ENCODE peak calls at places on chromosomes 3 and 15, in six cellular contexts. G, P, Y, I, T and F are unnamed samples.

GRCh38 chr3:175258763-175259162 is 399.6 kb downstream of the NAALADL2 start:
- DNase-seq in I (peak), G (no peak), Y (no peak), T (no peak), P (no peak), F (no peak)

GRCh38 chr15:43794269-43795037 is 2.3 kb downstream of the SERF2 start:
- DNase-seq in P (no peak), T (no peak), I (no peak), G (no peak), Y (no peak), F (no peak)

GRCh38 chr3:45976191-45977091 is 19.2 kb downstream of the FYCO1 start:
- DNase-seq in G (no peak), I (no peak), Y (no peak), P (no peak), T (no peak), F (no peak)

GRCh38 chr15:64875641-64876223 is 34.0 kb downstream of the PLEKHO2 start:
- DNase-seq in I (no peak), P (no peak), Y (no peak), G (no peak), T (no peak), F (no peak)

GRCh38 chr3:50162034-50162883 is 7.1 kb downstream of the SEMA3F start:
- DNase-seq in P (no peak), Y (no peak), T (no peak), G (no peak), I (no peak), F (no peak)

GRCh38 chr3:65811050-65811766 is 227.5 kb downstream of the MAGI1 start:
- DNase-seq in P (no peak), T (no peak), I (no peak), Y (no peak), G (no peak), F (no peak)

GRCh38 chr3:48125026-48125704 is 63.1 kb downstream of the CDC25A start:
- DNase-seq in Y (no peak), T (no peak), I (no peak), P (peak), G (no peak), F (no peak)

GRCh38 chr15:85558747-85559327 is 178.4 kb downstream of the AKAP13 start:
- DNase-seq in P (no peak), G (no peak), T (no peak), Y (no peak), I (no peak), F (no peak)

GRCh38 chr3:74122281-74122680 is 492.2 kb downstream of the CNTN3 start:
- DNase-seq in P (no peak), T (no peak), Y (no peak), I (no peak), G (no peak), F (no peak)
- TF ChIP-seq EP300 in P (no peak), T (no peak), Y (no peak), I (no peak), G (no peak), F (no peak)

DNA sequence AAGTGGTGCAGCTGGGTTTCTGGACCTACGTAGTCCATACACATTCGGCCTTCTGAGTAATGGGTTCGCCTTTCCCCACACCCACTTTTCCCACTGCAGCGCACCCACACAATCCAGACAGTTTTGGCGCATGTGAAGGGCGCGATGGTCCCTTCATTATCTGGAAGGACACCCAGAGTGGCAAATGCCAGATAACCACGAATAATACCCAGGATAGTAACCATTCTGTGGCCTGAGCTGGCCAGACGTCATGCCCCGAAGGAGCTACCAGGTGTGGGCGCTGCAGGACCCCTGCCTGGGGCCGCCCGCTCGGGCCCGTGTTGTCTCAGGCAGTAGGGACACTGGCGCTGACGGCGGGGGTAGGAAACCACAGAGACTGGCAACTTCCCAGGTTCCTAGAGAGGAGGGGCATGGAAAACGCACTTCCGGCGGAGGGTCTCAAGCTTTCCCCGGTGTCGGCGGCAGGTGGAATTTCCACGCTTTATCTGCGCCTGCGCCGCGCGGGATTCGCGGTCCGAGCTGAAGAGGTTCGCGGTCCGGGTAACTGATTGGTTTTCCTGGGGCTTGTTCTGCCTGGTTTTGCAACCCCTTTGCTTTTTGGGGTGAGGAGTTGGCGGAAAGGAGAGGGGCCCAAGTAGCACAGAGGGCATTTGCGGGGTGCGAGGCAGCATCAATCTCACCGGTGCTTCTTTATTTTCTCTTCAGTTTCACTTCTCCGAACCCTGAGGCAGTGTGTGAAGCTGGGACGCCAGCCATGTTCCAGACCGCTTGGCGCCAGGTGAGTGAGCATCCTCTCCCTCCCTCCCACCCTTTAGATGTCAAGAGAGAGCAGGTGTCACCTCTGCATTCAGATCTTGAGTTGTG is at the start of gene ZNF620:
- DNase-seq in T (peak), P (peak), Y (peak), I (peak), G (peak), F (peak)
- TF ChIP-seq POLR2A in T (peak), P (peak), Y (peak), I (no peak), G (peak), F (peak)

GRCh38 chr3:186506191-186506739 is 37.9 kb downstream of the CRYGS start:
- DNase-seq in Y (no peak), G (no peak), T (no peak), I (no peak), P (no peak), F (no peak)
- H3K4me3 ChIP-seq in Y (no peak), G (no peak), T (no peak), I (no peak), P (no peak), F (no peak)

GRCh38 chr15:47965297-47965696 is 155.5 kb upstream of the SLC24A5 start:
- DNase-seq in T (no peak), I (no peak), P (no peak), G (no peak), Y (no peak), F (no peak)

GRCh38 chr15:47964229-47964628 is 156.6 kb upstream of the SLC24A5 start:
- DNase-seq in G (no peak), I (no peak), Y (no peak), P (no peak), T (no peak), F (no peak)

GRCh38 chr15:47959617-47960398 is 161.0 kb upstream of the SLC24A5 start:
- DNase-seq in P (no peak), T (no peak), Y (no peak), I (no peak), G (no peak), F (no peak)

GRCh38 chr15:47963265-47963664 is 157.5 kb upstream of the SLC24A5 start:
- DNase-seq in G (no peak), T (no peak), P (no peak), I (no peak), Y (no peak), F (no peak)

DNA sequence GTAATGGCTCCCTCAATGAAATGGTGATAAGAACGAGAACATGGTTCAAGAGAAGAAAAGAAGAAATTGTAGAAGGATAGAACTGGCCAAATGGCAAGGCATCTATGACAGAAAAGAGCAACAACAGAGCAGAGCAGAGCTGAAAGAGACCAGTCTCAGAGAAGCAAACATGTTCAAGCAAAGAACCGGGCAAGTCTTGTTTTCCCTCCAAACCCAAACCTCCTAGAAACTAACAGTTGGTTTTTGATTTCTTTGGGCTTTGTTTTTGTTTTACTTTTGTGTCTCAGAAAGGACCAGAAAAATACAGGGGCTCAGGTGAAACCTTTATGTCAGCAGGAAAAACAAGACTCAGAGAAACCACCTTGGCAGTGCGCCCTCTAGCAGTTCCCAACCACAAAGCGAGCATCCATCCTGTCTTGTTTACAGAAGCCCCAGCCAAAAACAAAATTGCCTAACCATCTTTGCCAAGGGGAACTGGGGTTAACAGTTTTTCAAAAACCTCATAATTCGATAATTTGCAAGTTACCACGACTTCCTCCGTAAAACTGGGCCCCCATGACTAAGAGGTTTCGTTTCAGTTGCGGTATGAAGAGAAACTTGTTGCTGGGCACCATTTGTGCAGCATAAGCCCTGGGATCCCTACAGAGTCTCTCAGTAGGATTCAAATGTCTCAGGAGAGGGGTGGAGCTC is 159.2 kb upstream of the SLC24A5 start:
- DNase-seq in T (no peak), P (no peak), G (no peak), Y (no peak), I (no peak), F (no peak)
- TF ChIP-seq EP300 in T (no peak), P (no peak), G (no peak), Y (no peak), I (no peak), F (no peak)

DNA sequence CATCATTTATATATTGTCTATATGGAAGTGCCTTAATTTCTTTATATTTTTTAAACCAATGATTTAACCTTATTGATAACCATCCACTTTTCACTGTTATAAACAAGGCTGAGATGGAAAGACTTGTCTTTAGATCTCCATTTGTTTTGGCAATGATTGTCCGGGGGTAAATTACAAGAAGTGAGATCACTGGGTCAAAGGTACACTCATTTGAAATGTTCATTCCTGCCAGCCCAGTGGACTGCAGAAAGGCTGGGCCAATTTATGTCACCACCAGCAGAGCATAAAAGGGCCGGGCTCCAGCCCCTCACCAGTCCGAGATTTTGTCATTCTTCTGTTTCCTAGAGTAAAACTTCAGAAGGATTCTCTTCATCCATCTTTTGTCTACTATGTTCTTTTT is 93.6 kb upstream of the NEO1 start:
- DNase-seq in G (no peak), I (no peak), Y (no peak), T (no peak), P (no peak), F (no peak)
- TF ChIP-seq POLR2A in G (no peak), I (no peak), Y (no peak), T (no peak), P (no peak), F (no peak)

GRCh38 chr3:185149591-185149990 is 3.3 kb downstream of the C3orf70 start:
- DNase-seq in G (no peak), P (no peak), Y (no peak), T (no peak), I (no peak), F (no peak)

GRCh38 chr3:185150561-185150960 is 2.3 kb downstream of the C3orf70 start:
- DNase-seq in Y (no peak), I (no peak), G (no peak), P (no peak), T (no peak), F (no peak)

GRCh38 chr3:185151959-185152432 is 864 bp downstream of the C3orf70 start:
- DNase-seq in I (no peak), G (no peak), Y (no peak), P (peak), T (peak), F (no peak)

GRCh38 chr3:185152433-185153169 is at the start of gene C3orf70:
- DNase-seq in T (peak), G (peak), Y (peak), P (peak), I (peak), F (peak)

DNA sequence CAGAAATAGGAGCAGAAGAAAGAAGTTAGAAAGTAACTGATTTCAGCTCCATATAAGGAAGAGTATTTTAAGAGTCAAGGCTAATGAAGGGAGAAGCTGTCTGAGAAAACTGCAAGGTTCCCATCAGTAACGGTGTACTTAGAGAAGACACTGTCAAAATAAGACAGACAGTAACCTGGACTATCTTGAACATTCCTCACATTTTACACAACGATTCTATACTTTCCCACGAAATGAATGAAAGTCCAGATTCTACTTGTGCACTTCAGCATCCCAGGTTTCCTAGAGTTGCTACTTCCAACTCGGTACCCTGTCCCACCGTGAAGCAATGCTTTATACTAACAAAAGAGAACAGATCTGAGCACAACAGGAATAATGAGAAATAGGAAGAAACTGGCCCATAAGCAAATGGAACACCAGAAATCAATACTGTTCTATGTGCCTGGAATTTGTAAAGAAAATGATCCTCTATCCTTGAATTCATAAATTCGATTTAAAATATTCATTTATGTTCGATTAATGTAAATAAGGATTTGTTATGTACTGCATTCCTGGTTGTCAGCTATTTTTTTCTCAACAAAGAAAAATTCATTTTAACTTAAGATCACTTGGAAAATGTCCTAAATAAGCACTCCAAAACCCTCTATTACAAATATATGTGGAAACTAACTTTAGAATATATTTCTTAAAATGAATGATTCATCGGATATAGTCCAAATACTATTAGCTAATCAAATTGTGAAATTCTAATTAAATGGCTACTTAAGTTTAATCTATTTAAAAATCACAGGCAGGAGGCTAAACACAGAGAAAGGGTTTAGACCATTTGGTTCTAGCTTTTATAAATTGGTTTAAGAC is 1.5 kb downstream of the C3orf70 start:
- DNase-seq in G (no peak), T (no peak), Y (no peak), P (no peak), I (no peak), F (no peak)
- H3K4me3 ChIP-seq in G (no peak), T (peak), Y (no peak), P (peak), I (peak), F (peak)

GRCh38 chr15:31463521-31464102 is 137.0 kb downstream of the KLF13 start:
- DNase-seq in T (no peak), P (no peak), Y (no peak), G (no peak), I (peak), F (no peak)

GRCh38 chr15:31467361-31467760 is 140.7 kb downstream of the KLF13 start:
- DNase-seq in G (no peak), Y (no peak), T (no peak), P (peak), I (peak), F (no peak)

GRCh38 chr15:31461911-31462480 is 135.4 kb downstream of the KLF13 start:
- DNase-seq in T (no peak), I (peak), P (no peak), G (no peak), Y (no peak), F (no peak)

GRCh38 chr15:31464216-31465082 is 137.8 kb downstream of the KLF13 start:
- DNase-seq in I (peak), G (no peak), Y (no peak), P (no peak), T (no peak), F (no peak)

GRCh38 chr15:31465083-31465955 is 138.7 kb downstream of the KLF13 start:
- DNase-seq in G (no peak), P (no peak), I (peak), Y (no peak), T (no peak), F (no peak)
- TF ChIP-seq EP300 in G (no peak), P (no peak), I (no peak), Y (no peak), T (no peak), F (no peak)

GRCh38 chr15:63473007-63473748 is 31.2 kb upstream of the USP3 start:
- DNase-seq in P (no peak), I (no peak), G (no peak), Y (no peak), T (no peak), F (no peak)

GRCh38 chr15:63474810-63475316 is 29.5 kb upstream of the USP3 start:
- DNase-seq in P (no peak), G (no peak), T (no peak), Y (no peak), I (peak), F (no peak)

GRCh38 chr15:63475670-63476069 is 28.7 kb upstream of the USP3 start:
- DNase-seq in I (no peak), G (no peak), Y (no peak), P (no peak), T (no peak), F (no peak)

GRCh38 chr15:63473749-63473998 is 30.7 kb upstream of the USP3 start:
- DNase-seq in T (no peak), I (no peak), P (no peak), G (no peak), Y (no peak), F (no peak)

DNA sequence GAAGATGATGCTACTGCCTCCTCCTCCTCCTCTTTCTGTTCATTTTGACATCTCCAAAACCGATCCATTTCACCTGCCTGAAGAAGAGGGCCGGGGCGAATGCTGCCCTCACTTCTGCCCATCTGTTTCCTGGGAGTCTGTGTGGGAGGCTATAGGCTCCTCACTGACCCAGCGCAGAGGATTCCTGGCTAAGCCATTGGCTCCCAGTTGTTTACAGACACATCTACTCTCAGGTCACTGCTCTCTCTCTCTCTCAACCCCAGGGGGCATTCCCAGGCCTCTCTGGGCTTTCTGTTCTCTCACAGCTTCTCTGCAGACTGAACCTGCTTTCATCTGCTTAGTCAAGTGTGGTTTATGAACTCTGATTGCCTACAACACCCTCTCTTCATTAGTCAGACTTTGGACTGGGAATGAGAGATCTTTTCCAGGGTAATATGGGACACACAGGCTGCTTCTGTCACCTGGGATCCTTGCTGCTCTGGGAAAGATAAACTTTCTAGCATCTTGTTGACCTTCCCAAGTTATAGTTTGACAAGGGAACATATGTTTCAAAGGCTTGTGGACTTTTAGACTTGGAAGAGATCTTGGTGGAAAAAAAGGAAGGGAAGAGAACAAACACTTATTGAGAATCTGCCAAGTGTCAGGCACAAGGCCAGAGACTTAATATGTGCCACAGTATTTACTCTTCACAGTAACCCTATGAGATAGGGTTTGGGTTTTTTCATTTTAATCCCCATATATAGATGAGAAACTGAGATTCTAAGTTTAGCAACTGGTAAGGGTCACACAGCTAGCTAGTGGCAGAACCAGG is 30.2 kb upstream of the USP3 start:
- DNase-seq in I (peak), G (no peak), T (no peak), Y (no peak), P (no peak), F (peak)
- TF ChIP-seq POLR2A in I (no peak), G (no peak), T (no peak), Y (no peak), P (no peak), F (no peak)

DNA sequence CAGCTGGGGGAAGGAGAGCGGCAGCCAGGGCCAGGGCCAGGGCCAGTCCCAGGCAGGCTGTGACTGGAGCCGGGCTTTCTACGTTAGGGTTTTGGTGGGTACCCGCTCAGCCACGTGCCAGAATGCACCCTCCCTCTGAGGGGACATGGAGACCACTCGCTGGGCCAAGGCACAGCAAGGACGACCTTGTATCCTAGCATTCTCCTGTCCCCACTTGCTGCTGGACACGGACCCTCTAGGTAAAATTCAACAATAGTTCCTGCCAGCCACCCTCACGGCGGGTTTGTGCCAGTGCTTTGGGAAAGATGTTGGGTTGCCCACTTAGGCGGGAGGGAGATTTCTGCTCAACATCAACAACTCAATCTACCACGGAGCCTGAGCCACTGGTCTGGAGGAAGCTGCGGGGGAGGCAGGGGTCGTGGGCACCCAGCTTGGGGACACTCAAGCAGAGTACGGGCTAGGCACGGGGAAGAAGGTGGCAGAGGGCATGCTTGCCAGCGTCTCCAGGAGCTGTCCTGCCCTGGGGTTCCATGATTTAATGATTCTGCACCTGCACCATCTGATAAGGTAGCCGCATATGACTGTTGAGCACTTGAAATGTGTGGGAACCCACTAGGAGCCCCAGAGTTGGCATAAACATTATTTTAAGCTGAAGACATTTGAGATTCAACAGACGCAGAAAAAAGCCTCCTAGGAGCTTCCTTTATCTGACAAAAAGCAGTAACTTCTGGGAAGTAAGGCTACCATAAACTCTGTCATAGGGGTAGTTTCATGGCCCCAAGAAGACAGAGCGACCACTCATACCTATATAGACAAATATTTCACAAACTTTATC is 22.5 kb upstream of the C15orf39 start:
- DNase-seq in G (no peak), Y (no peak), I (no peak), P (no peak), T (no peak), F (no peak)
- H3K4me3 ChIP-seq in G (peak), Y (no peak), I (peak), P (peak), T (no peak), F (no peak)